ENCODE peak calls at places on chromosome 12, in five cellular contexts. One of them, this sample, is unnamed.

GRCh38 chr12:113230315-113231274 is 9.3 kb downstream of the TPCN1 start:
- DNase-seq in SK-N-SH: no peak
- DNase-seq in naive thymus-derived CD4-positive, alpha-beta T cell: no peak
- DNase-seq in Peyer's patch: no peak
- DNase-seq in heart left ventricle: no peak
- DNase-seq in this sample: no peak

GRCh38 chr12:112122823-112123690 is 2.3 kb upstream of the TRAFD1 start:
- DNase-seq in SK-N-SH: no peak
- DNase-seq in naive thymus-derived CD4-positive, alpha-beta T cell: no peak
- DNase-seq in Peyer's patch: no peak
- DNase-seq in heart left ventricle: no peak
- DNase-seq in this sample: no peak

GRCh38 chr12:113820310-113820709 is 145.8 kb downstream of the RBM19 start:
- DNase-seq in SK-N-SH: no peak
- DNase-seq in naive thymus-derived CD4-positive, alpha-beta T cell: no peak
- DNase-seq in Peyer's patch: no peak
- DNase-seq in heart left ventricle: no peak
- DNase-seq in this sample: no peak

GRCh38 chr12:89450922-89451321 is 73.7 kb downstream of the GALNT4 start:
- DNase-seq in SK-N-SH: no peak
- DNase-seq in naive thymus-derived CD4-positive, alpha-beta T cell: no peak
- DNase-seq in Peyer's patch: no peak
- DNase-seq in heart left ventricle: no peak
- DNase-seq in this sample: no peak

GRCh38 chr12:93727195-93727811 is 50.1 kb downstream of the CRADD start:
- DNase-seq in SK-N-SH: no peak
- DNase-seq in naive thymus-derived CD4-positive, alpha-beta T cell: no peak
- DNase-seq in Peyer's patch: no peak
- DNase-seq in heart left ventricle: no peak
- DNase-seq in this sample: no peak

GRCh38 chr12:120674172-120674571 is 12.8 kb upstream of the MLEC start:
- DNase-seq in SK-N-SH: no peak
- DNase-seq in naive thymus-derived CD4-positive, alpha-beta T cell: no peak
- DNase-seq in Peyer's patch: peak; percentile 62
- DNase-seq in heart left ventricle: no peak
- DNase-seq in this sample: no peak

GRCh38 chr12:125988545-125988944 is 923.3 kb downstream of the AACS start:
- DNase-seq in SK-N-SH: no peak
- DNase-seq in naive thymus-derived CD4-positive, alpha-beta T cell: no peak
- DNase-seq in Peyer's patch: no peak
- DNase-seq in heart left ventricle: no peak
- DNase-seq in this sample: no peak

GRCh38 chr12:121166356-121166755 is 33.7 kb downstream of the P2RX7 start:
- DNase-seq in SK-N-SH: no peak
- DNase-seq in naive thymus-derived CD4-positive, alpha-beta T cell: no peak
- DNase-seq in Peyer's patch: no peak
- DNase-seq in heart left ventricle: no peak
- DNase-seq in this sample: no peak

GRCh38 chr12:25269701-25270100 is 19.0 kb upstream of the KRAS start:
- DNase-seq in SK-N-SH: no peak
- DNase-seq in naive thymus-derived CD4-positive, alpha-beta T cell: no peak
- DNase-seq in Peyer's patch: no peak
- DNase-seq in heart left ventricle: no peak
- DNase-seq in this sample: no peak
- H3K9me3 ChIP-seq in SK-N-SH: no peaks in the 10 kb centered on the region
- H3K9me3 ChIP-seq in naive thymus-derived CD4-positive, alpha-beta T cell: no peaks in the 10 kb centered on the region
- H3K9me3 ChIP-seq in Peyer's patch: no peaks in the 10 kb centered on the region
- H3K9me3 ChIP-seq in heart left ventricle: no peaks in the 10 kb centered on the region
- H3K9me3 ChIP-seq in this sample: no peaks in the 10 kb centered on the region

GRCh38 chr12:130412384-130412783 is 74.7 kb downstream of the PIWIL1 start:
- DNase-seq in SK-N-SH: no peak
- DNase-seq in naive thymus-derived CD4-positive, alpha-beta T cell: no peak
- DNase-seq in Peyer's patch: no peak
- DNase-seq in heart left ventricle: no peak
- DNase-seq in this sample: no peak
- H3K9me3 ChIP-seq in SK-N-SH: no peaks in the 10 kb centered on the region
- H3K9me3 ChIP-seq in naive thymus-derived CD4-positive, alpha-beta T cell: no peaks in the 10 kb centered on the region
- H3K9me3 ChIP-seq in Peyer's patch: no peaks in the 10 kb centered on the region
- H3K9me3 ChIP-seq in heart left ventricle: no peaks in the 10 kb centered on the region
- H3K9me3 ChIP-seq in this sample: no peaks in the 10 kb centered on the region

GRCh38 chr12:34335819-34336262 is 313.5 kb downstream of the ALG10 start:
- DNase-seq in SK-N-SH: no peak
- DNase-seq in naive thymus-derived CD4-positive, alpha-beta T cell: no peak
- DNase-seq in Peyer's patch: no peak
- DNase-seq in heart left ventricle: no peak
- DNase-seq in this sample: no peak

GRCh38 chr12:34334953-34335743 is 312.9 kb downstream of the ALG10 start:
- DNase-seq in SK-N-SH: no peak
- DNase-seq in naive thymus-derived CD4-positive, alpha-beta T cell: no peak
- DNase-seq in Peyer's patch: no peak
- DNase-seq in heart left ventricle: no peak
- DNase-seq in this sample: no peak

GRCh38 chr12:34336619-34337465 is 314.5 kb downstream of the ALG10 start:
- DNase-seq in SK-N-SH: peak; percentile 57
- DNase-seq in naive thymus-derived CD4-positive, alpha-beta T cell: no peak
- DNase-seq in Peyer's patch: no peak
- DNase-seq in heart left ventricle: no peak
- DNase-seq in this sample: no peak

GRCh38 chr12:34333337-34333736 is 311.0 kb downstream of the ALG10 start:
- DNase-seq in SK-N-SH: no peak
- DNase-seq in naive thymus-derived CD4-positive, alpha-beta T cell: no peak
- DNase-seq in Peyer's patch: no peak
- DNase-seq in heart left ventricle: no peak
- DNase-seq in this sample: no peak

DNA sequence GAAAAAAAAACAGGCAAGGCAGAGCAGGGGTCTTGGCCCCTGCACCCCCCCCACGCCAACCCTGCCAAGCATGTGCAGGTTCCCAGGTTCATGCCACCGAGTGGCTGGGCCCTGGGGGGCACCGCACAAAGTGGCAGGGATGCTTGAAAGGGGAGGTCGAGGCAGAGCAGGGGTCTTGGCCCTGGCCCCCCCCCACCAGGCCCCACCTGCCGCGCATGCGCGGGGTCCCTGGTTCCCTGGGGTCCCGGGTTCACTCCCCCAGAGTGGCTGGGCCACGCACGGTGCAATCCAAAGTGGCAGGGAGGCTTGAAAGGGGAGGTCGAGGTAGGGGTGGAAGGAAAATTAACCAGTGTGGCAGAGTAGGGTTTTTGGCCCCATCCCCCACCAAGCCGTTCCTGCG is 312.2 kb downstream of the ALG10 start:
- DNase-seq in SK-N-SH: no peak
- DNase-seq in naive thymus-derived CD4-positive, alpha-beta T cell: no peak
- DNase-seq in Peyer's patch: no peak
- DNase-seq in heart left ventricle: no peak
- DNase-seq in this sample: no peak
- H3K9me3 ChIP-seq in SK-N-SH: no peaks in the 10 kb centered on the region
- H3K9me3 ChIP-seq in naive thymus-derived CD4-positive, alpha-beta T cell: peaks cover 66% of the 10 kb centered on the region
- H3K9me3 ChIP-seq in Peyer's patch: peaks cover 55% of the 10 kb centered on the region
- H3K9me3 ChIP-seq in heart left ventricle: no peaks in the 10 kb centered on the region
- H3K9me3 ChIP-seq in this sample: no peaks in the 10 kb centered on the region

GRCh38 chr12:104234926-104235499 is 19.4 kb downstream of the TXNRD1 start:
- DNase-seq in SK-N-SH: no peak
- DNase-seq in naive thymus-derived CD4-positive, alpha-beta T cell: no peak
- DNase-seq in Peyer's patch: no peak
- DNase-seq in heart left ventricle: no peak
- DNase-seq in this sample: no peak
- H3K9me3 ChIP-seq in SK-N-SH: peaks cover 10% of the 10 kb centered on the region
- H3K9me3 ChIP-seq in naive thymus-derived CD4-positive, alpha-beta T cell: peaks cover 31% of the 10 kb centered on the region
- H3K9me3 ChIP-seq in Peyer's patch: peaks cover 13% of the 10 kb centered on the region
- H3K9me3 ChIP-seq in heart left ventricle: no peaks in the 10 kb centered on the region
- H3K9me3 ChIP-seq in this sample: peaks cover 9% of the 10 kb centered on the region

GRCh38 chr12:34597548-34598351 is 575.5 kb downstream of the ALG10 start:
- DNase-seq in SK-N-SH: no peak
- DNase-seq in naive thymus-derived CD4-positive, alpha-beta T cell: no peak
- DNase-seq in Peyer's patch: no peak
- DNase-seq in heart left ventricle: no peak
- DNase-seq in this sample: no peak
- H3K9me3 ChIP-seq in SK-N-SH: no peaks in the 10 kb centered on the region
- H3K9me3 ChIP-seq in naive thymus-derived CD4-positive, alpha-beta T cell: peaks cover 84% of the 10 kb centered on the region
- H3K9me3 ChIP-seq in Peyer's patch: peaks cover 15% of the 10 kb centered on the region
- H3K9me3 ChIP-seq in heart left ventricle: peaks cover 6% of the 10 kb centered on the region
- H3K9me3 ChIP-seq in this sample: peaks cover 5% of the 10 kb centered on the region

DNA sequence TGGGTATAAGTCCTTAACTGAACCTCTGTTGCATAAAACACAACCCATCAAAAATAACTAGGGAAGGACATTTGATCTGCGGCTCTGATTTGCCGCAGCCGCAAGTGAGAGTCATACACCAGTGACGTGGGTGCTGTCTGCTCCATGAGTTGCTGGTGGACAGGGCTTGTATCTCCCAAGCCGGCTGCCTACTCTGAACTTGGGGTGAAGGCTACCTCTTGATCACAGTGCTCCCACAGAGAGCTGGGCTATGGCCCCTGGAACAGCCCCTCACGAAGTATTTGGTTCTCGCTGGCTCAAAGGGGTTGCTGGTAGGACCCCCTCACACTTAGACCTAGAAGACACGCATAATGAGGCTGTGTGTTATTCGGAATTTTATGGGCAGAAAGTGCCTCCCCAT is 118.8 kb downstream of the TMEM132C start:
- DNase-seq in SK-N-SH: no peak
- DNase-seq in naive thymus-derived CD4-positive, alpha-beta T cell: no peak
- DNase-seq in Peyer's patch: no peak
- DNase-seq in heart left ventricle: no peak
- DNase-seq in this sample: no peak
- H3K9me3 ChIP-seq in SK-N-SH: no peaks in the 10 kb centered on the region
- H3K9me3 ChIP-seq in naive thymus-derived CD4-positive, alpha-beta T cell: no peaks in the 10 kb centered on the region
- H3K9me3 ChIP-seq in Peyer's patch: no peaks in the 10 kb centered on the region
- H3K9me3 ChIP-seq in heart left ventricle: no peaks in the 10 kb centered on the region
- H3K9me3 ChIP-seq in this sample: no peaks in the 10 kb centered on the region

GRCh38 chr12:128968668-128969067 is 115.4 kb downstream of the GLT1D1 start:
- DNase-seq in SK-N-SH: peak; percentile 36
- DNase-seq in naive thymus-derived CD4-positive, alpha-beta T cell: no peak
- DNase-seq in Peyer's patch: no peak
- DNase-seq in heart left ventricle: no peak
- DNase-seq in this sample: no peak

GRCh38 chr12:128970941-128971340 is 117.7 kb downstream of the GLT1D1 start:
- DNase-seq in SK-N-SH: no peak
- DNase-seq in naive thymus-derived CD4-positive, alpha-beta T cell: no peak
- DNase-seq in Peyer's patch: no peak
- DNase-seq in heart left ventricle: no peak
- DNase-seq in this sample: no peak

GRCh38 chr12:128971802-128972201 is 118.5 kb downstream of the GLT1D1 start:
- DNase-seq in SK-N-SH: no peak
- DNase-seq in naive thymus-derived CD4-positive, alpha-beta T cell: no peak
- DNase-seq in Peyer's patch: no peak
- DNase-seq in heart left ventricle: no peak
- DNase-seq in this sample: no peak

GRCh38 chr12:128970110-128970509 is 116.8 kb downstream of the GLT1D1 start:
- DNase-seq in SK-N-SH: no peak
- DNase-seq in naive thymus-derived CD4-positive, alpha-beta T cell: no peak
- DNase-seq in Peyer's patch: no peak
- DNase-seq in heart left ventricle: no peak
- DNase-seq in this sample: no peak

GRCh38 chr12:128969480-128970055 is 116.3 kb downstream of the GLT1D1 start:
- DNase-seq in SK-N-SH: peak; percentile 78
- DNase-seq in naive thymus-derived CD4-positive, alpha-beta T cell: no peak
- DNase-seq in Peyer's patch: no peak
- DNase-seq in heart left ventricle: no peak
- DNase-seq in this sample: no peak
- H3K9me3 ChIP-seq in SK-N-SH: no peaks in the 10 kb centered on the region
- H3K9me3 ChIP-seq in naive thymus-derived CD4-positive, alpha-beta T cell: no peaks in the 10 kb centered on the region
- H3K9me3 ChIP-seq in Peyer's patch: no peaks in the 10 kb centered on the region
- H3K9me3 ChIP-seq in heart left ventricle: no peaks in the 10 kb centered on the region
- H3K9me3 ChIP-seq in this sample: no peaks in the 10 kb centered on the region

GRCh38 chr12:34311337-34311736 is 289.0 kb downstream of the ALG10 start:
- DNase-seq in SK-N-SH: no peak
- DNase-seq in naive thymus-derived CD4-positive, alpha-beta T cell: no peak
- DNase-seq in Peyer's patch: no peak
- DNase-seq in heart left ventricle: no peak
- DNase-seq in this sample: no peak
- H3K9me3 ChIP-seq in SK-N-SH: no peaks in the 10 kb centered on the region
- H3K9me3 ChIP-seq in naive thymus-derived CD4-positive, alpha-beta T cell: peaks cover 82% of the 10 kb centered on the region
- H3K9me3 ChIP-seq in Peyer's patch: peaks cover 7% of the 10 kb centered on the region
- H3K9me3 ChIP-seq in heart left ventricle: no peaks in the 10 kb centered on the region
- H3K9me3 ChIP-seq in this sample: no peaks in the 10 kb centered on the region

DNA sequence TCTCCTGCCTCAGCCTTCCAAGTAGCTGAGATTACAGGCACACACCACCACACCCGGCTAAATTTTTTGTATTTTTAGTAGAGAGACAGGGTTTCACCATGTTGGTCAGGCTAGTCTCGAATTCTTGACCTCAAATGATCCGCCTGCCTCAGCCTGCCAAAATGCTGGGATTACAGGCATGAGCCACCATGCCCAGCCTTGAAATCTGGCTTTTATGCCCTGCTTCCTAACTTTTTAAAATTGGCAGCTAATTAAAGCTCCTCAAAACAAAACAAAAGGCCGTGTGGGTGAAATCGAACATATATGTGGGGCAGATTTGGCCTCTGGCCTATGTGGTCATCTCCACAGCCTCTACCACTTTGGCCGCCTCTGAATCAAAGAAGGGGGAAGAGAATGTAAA is 37.9 kb downstream of the KCTD10 start:
- DNase-seq in SK-N-SH: no peak
- DNase-seq in naive thymus-derived CD4-positive, alpha-beta T cell: no peak
- DNase-seq in Peyer's patch: no peak
- DNase-seq in heart left ventricle: no peak
- DNase-seq in this sample: no peak
- H3K9me3 ChIP-seq in SK-N-SH: no peaks in the 10 kb centered on the region
- H3K9me3 ChIP-seq in naive thymus-derived CD4-positive, alpha-beta T cell: no peaks in the 10 kb centered on the region
- H3K9me3 ChIP-seq in Peyer's patch: no peaks in the 10 kb centered on the region
- H3K9me3 ChIP-seq in heart left ventricle: no peaks in the 10 kb centered on the region
- H3K9me3 ChIP-seq in this sample: no peaks in the 10 kb centered on the region